ENCODE peak calls at places on chromosomes 1 and 21, in four cellular contexts. V, U, O and J are unnamed samples.

GRCh38 chr1:94708299-94708685 is 111.9 kb upstream of the SLC44A3 start:
- DNase-seq in O (no peak), U (no peak), V (no peak), J (no peak)

GRCh38 chr1:225454733-225455132 is 26.9 kb upstream of the LBR start:
- DNase-seq in U (no peak), V (peak), O (peak), J (no peak)

GRCh38 chr1:248853668-248854375 is 5.1 kb downstream of the ZNF692 start:
- DNase-seq in O (no peak), V (no peak), U (no peak), J (no peak)

GRCh38 chr1:67256291-67257172 is 51.1 kb upstream of the IL12RB2 start:
- DNase-seq in U (no peak), O (no peak), V (no peak), J (no peak)

GRCh38 chr1:220708929-220709801 is 19.0 kb downstream of the C1orf115 start:
- DNase-seq in U (peak), O (no peak), V (no peak), J (no peak)

GRCh38 chr21:26923986-26924385 is 42.9 kb downstream of the ADAMTS5 start:
- DNase-seq in U (no peak), O (no peak), V (no peak), J (no peak)

GRCh38 chr1:237115035-237115434 is 73.1 kb downstream of the RYR2 start:
- DNase-seq in O (no peak), U (no peak), V (no peak), J (no peak)

GRCh38 chr21:35179990-35180557 is 131.0 kb upstream of the RUNX1 start:
- DNase-seq in O (no peak), U (no peak), V (peak), J (no peak)

GRCh38 chr1:200035956-200036615 is 8.6 kb downstream of the NR5A2 start:
- DNase-seq in U (no peak), O (no peak), V (no peak), J (no peak)

GRCh38 chr21:43597052-43597451 is 62.2 kb downstream of the HSF2BP start:
- DNase-seq in U (no peak), O (no peak), V (peak), J (no peak)

GRCh38 chr1:14974361-14974760 is 179.2 kb upstream of the TMEM51 start:
- DNase-seq in V (no peak), O (no peak), U (no peak), J (no peak)

GRCh38 chr1:172977296-172978027 is 73.3 kb downstream of the TNFSF18 start:
- DNase-seq in U (no peak), O (no peak), V (no peak), J (no peak)

GRCh38 chr1:89022167-89022959 is at the start of gene GBP3:
- DNase-seq in O (no peak), V (peak), U (peak), J (no peak)

GRCh38 chr1:246450485-246451251 is 56.4 kb downstream of the SMYD3 start:
- DNase-seq in V (peak), O (no peak), U (no peak), J (no peak)

GRCh38 chr1:39788758-39789570 is at the start of gene BMP8B:
- DNase-seq in U (peak), V (no peak), O (no peak), J (no peak)

GRCh38 chr1:101977266-101977665 is 19.5 kb downstream of the OLFM3 start:
- DNase-seq in V (no peak), O (no peak), U (no peak), J (no peak)

GRCh38 chr1:168116327-168116799 is 20.4 kb downstream of the GPR161 start:
- DNase-seq in U (no peak), O (no peak), V (no peak), J (no peak)

GRCh38 chr1:3745590-3746381 is 6.5 kb upstream of the CCDC27 start:
- DNase-seq in U (no peak), V (no peak), O (no peak), J (no peak)

GRCh38 chr1:240044620-240045019 is 47.1 kb upstream of the FMN2 start:
- DNase-seq in V (peak), U (no peak), O (no peak), J (no peak)

GRCh38 chr21:42520628-42521253 is 7.1 kb downstream of the SLC37A1 start:
- DNase-seq in V (no peak), U (no peak), O (no peak), J (no peak)

GRCh38 chr1:26602378-26602959 is 72.9 kb downstream of the RPS6KA1 start:
- DNase-seq in U (peak), O (no peak), V (peak), J (peak)

GRCh38 chr1:210678306-210678705 is 349.6 kb downstream of the HHAT start:
- DNase-seq in U (no peak), V (no peak), O (no peak), J (no peak)

GRCh38 chr21:45396620-45396995 is 8.4 kb upstream of the COL18A1 start:
- DNase-seq in V (no peak), U (no peak), O (no peak), J (no peak)

GRCh38 chr1:22639286-22639685 is 2.9 kb downstream of the C1QA start:
- DNase-seq in V (peak), O (no peak), U (no peak), J (no peak)

GRCh38 chr1:161115132-161115711 is 2.6 kb downstream of the PFDN2 start:
- DNase-seq in U (no peak), O (no peak), V (peak), J (no peak)

GRCh38 chr21:27649323-27649722 is 682.4 kb upstream of the ADAMTS5 start:
- DNase-seq in O (no peak), U (no peak), V (peak), J (no peak)

GRCh38 chr21:44271558-44271957 is 9.9 kb upstream of the DNMT3L start:
- DNase-seq in O (no peak), V (no peak), U (no peak), J (no peak)

GRCh38 chr1:195939844-195940243 is 668.4 kb downstream of the KCNT2 start:
- DNase-seq in O (no peak), V (no peak), U (no peak), J (no peak)

GRCh38 chr21:31926498-31926897 is 53.7 kb downstream of the HUNK start:
- DNase-seq in U (no peak), V (no peak), O (no peak), J (no peak)

GRCh38 chr1:159880435-159880834 is 18.0 kb upstream of the VSIG8 start:
- DNase-seq in V (no peak), O (no peak), U (no peak), J (no peak)

GRCh38 chr1:10755977-10756521 is 40.4 kb downstream of the CASZ1 start:
- DNase-seq in U (peak), O (no peak), V (peak), J (peak)
- H3K27ac ChIP-seq in U (peak), O (no peak), V (no peak), J (no peak)

GRCh38 chr1:99264201-99265021 is at the start of gene PLPPR4:
- DNase-seq in O (no peak), U (no peak), V (peak), J (no peak)
- TF ChIP-seq CTCF in O (no peak), U (no peak), V (no peak), J (no peak)

DNA sequence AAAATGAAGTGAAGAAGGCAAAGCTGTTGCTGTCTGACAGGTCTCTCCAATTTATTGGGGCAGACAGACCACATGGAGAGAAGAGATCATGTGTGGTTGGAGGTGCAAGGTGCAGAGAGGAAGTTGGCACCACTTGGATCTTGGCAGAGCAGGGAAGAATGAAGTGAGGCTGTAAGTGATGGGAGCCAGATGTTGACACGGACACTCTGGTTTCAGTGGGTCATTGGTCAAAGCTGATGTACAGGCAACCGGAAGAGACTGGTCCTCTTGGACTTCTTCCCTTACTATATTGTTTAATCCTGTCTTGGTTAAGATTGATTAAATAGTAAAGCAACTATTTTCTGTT is 49.3 kb downstream of the NENF start:
- DNase-seq in U (no peak), V (no peak), O (no peak), J (no peak)
- H3K27ac ChIP-seq in U (peak), V (no peak), O (peak), J (no peak)

DNA sequence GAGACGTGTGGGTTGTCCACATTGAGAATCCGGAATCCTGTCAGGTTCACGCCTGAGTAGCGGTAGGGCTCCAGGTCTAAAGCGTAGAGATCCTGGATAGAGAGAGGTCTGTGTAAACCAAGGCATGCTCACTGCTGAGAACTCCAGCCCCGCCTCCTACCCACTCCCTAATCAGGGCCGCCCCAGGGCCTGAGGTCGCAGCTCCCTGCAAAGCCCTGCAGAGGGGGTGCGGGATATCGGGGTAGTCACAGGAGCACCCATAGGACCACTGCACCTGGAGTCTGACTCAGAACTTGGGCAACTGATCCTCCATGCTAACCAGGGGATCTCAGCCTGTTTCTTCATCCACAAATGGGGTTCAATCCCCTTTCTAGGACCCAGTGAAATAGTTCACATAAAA is 174.4 kb downstream of the GRIK3 start:
- DNase-seq in V (no peak), O (no peak), U (no peak), J (no peak)
- TF ChIP-seq CTCF in V (no peak), O (no peak), U (no peak), J (no peak)

DNA sequence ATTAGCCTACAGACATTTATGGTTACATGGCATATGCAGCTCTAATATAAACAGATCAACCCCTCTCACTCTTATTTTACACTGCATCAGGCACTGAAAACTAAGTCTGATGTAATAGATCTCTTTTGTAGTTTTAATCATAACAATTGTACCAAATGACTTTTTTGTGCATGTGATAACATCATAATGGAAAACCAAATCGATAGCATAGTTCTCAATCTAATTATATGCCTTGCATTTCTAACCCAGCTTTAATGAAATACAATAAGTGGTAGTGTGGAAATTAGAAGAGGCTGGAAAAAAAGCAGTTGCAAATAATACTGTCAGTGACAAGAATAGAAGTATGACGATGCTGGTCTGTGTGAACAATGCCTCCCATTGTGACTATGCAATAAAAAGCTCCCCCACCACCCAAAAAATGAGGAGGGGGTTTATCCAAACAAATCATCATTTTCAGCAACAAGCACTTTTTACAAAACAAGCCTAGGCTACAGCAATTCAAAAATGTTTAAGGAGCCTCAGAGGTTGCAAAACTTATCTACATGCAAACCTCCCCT is 426.5 kb upstream of the NFIA start:
- DNase-seq in V (no peak), O (no peak), U (no peak), J (no peak)
- H3K27ac ChIP-seq in V (no peak), O (no peak), U (no peak), J (no peak)

DNA sequence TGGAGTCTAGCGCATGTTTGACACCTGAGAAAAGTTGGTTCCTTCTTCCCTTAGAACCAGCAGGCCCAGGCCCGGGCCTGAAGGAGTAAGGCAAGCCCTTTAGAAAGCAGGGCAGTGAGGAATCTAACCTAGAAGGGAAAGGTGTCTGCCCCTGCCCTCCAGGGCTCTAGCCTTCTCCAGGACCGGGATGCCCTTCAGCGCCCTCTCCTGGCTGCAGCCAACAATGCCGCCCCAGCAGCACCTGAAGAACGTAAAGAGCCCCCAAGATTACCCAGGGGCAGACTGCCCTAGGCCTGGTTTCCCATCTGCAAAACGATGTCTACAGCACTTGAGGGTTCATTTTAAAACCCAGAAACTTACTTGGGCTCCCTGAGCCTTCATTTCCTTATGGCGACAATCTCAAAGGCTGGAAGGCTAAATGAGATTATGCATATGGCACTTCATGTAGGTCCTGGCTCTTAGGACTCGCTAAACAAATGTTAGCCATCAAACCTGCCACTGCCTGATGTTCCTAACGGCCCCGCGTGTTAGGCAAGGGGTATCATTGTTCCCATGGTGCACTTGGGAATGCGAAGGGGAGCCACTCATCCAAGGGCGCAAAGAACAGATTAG is 106.7 kb upstream of the KLHDC7A start:
- DNase-seq in U (no peak), V (no peak), O (no peak), J (no peak)
- TF ChIP-seq CTCF in U (peak), V (no peak), O (no peak), J (no peak)

DNA sequence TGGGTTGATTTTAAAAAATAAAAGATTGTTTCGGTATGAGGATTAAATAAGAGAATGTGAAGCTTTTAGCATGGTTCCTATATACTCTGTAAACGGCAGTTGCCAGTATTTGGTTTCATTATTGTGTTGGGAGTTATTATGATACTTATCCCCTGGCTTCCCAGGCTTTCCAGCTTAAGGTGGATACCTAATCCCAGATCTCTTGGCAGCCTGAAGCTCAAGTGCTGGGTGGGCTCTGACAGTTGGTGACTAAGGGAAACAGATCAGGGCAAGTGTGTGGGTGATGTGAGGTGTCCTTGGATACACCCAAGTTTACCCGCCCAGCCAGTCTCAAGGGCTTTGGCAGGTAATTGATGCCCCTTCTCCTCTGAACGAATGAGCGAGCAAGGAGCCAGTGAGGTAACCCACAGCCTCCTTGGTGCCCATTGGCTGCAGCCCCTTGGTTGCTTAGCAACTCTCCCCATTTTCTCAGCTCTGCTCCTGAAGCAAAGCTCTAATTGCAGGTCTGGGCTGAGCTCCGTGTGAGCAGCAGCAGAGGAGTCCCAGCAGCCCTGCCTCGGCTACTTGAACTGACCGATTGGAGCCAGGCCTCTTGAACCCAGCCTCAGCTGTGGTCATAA is 6.1 kb downstream of the IPO13 start:
- DNase-seq in V (no peak), O (no peak), U (no peak), J (no peak)
- H3K27ac ChIP-seq in V (no peak), O (no peak), U (no peak), J (no peak)